ENCODE peak calls at places on chromosomes 11 and 22, in four cellular contexts. M is brain microvascular endothelial cell, K is hepatocyte, S is HAP-1. I is an unnamed sample.
A peak's percentile ranks its signal among the peaks of the same experiment; 100 is the strongest.

GRCh38 chr11:72561856-72562255 is 112.4 kb downstream of the PDE2A start:
- DNase-seq in M (no peak), K (no peak), S (no peak), I (no peak)

GRCh38 chr11:2537010-2537695 is 92.3 kb downstream of the KCNQ1 start:
- DNase-seq in M (no peak), K (no peak), S (no peak), I (no peak)

GRCh38 chr11:134749040-134749586 is 337.1 kb upstream of the B3GAT1 start:
- DNase-seq in M (no peak), K (no peak), S (no peak), I (no peak)

GRCh38 chr11:116148056-116148455 is 624.7 kb downstream of the BUD13 start:
- DNase-seq in M (no peak), K (no peak), S (no peak), I (peak; percentile 16)

GRCh38 chr11:68352591-68352990 is 40.2 kb downstream of the LRP5 start:
- DNase-seq in M (no peak), K (no peak), S (no peak), I (no peak)

GRCh38 chr11:3954448-3955298 is 99.2 kb downstream of the STIM1 start:
- DNase-seq in M (no peak), K (no peak), S (no peak), I (no peak)

GRCh38 chr22:44931077-44931540 is 78.7 kb downstream of the PHF21B start:
- DNase-seq in M (no peak), K (peak; percentile 19), S (no peak), I (no peak)

GRCh38 chr11:128610765-128611617 is 23.6 kb upstream of the ETS1 start:
- DNase-seq in M (no peak), K (no peak), S (no peak), I (no peak)

GRCh38 chr11:125481531-125481930 is 14.5 kb downstream of the FEZ1 start:
- DNase-seq in M (no peak), K (no peak), S (no peak), I (no peak)

GRCh38 chr11:90668502-90668901 is 445.7 kb upstream of the CHORDC1 start:
- DNase-seq in M (no peak), K (no peak), S (no peak), I (no peak)

GRCh38 chr11:65421204-65422103 is 1.1 kb upstream of the NEAT1 start:
- DNase-seq in M (peak; percentile 96), K (peak; percentile 95), S (peak; percentile 84), I (no peak)

GRCh38 chr11:4022669-4023068 is 71.9 kb upstream of the RRM1 start:
- DNase-seq in M (no peak), K (no peak), S (no peak), I (no peak)

GRCh38 chr22:44207173-44207980 is 26.7 kb downstream of the PARVG start:
- DNase-seq in M (no peak), K (no peak), S (no peak), I (no peak)

GRCh38 chr11:113818426-113818825 is 38.8 kb downstream of the CLDN25 start:
- DNase-seq in M (no peak), K (no peak), S (no peak), I (no peak)

GRCh38 chr11:67113231-67113721 is 5.8 kb upstream of the KDM2A start:
- DNase-seq in M (no peak), K (no peak), S (no peak), I (no peak)

GRCh38 chr22:25202290-25202921 is 2.7 kb downstream of the CRYBB3 start:
- DNase-seq in M (peak; percentile 49), K (peak; percentile 77), S (peak; percentile 78), I (peak; percentile 58)

GRCh38 chr11:125275905-125276634 is 111.5 kb downstream of the PKNOX2 start:
- DNase-seq in M (no peak), K (no peak), S (no peak), I (no peak)

GRCh38 chr22:25219948-25220442 is 556 bp downstream of the CRYBB2 start:
- DNase-seq in M (no peak), K (no peak), S (no peak), I (no peak)

GRCh38 chr22:19476023-19476422 is 3.0 kb downstream of the UFD1 start:
- DNase-seq in M (no peak), K (no peak), S (no peak), I (no peak)
- H3K36me3 ChIP-seq in M (peaks cover 43% of the 10 kb centered on the region), K (no peaks in the 10 kb centered on the region), S (peaks cover 49% of the 10 kb centered on the region), I (peaks cover 19% of the 10 kb centered on the region)

GRCh38 chr11:120025606-120026335 is 112.1 kb downstream of the TRIM29 start:
- DNase-seq in M (no peak), K (no peak), S (no peak), I (no peak)
- H3K4me3 ChIP-seq in M (no peak overlapping the region), K (no peak overlapping the region), S (no peak overlapping the region), I (no peak overlapping the region)

DNA sequence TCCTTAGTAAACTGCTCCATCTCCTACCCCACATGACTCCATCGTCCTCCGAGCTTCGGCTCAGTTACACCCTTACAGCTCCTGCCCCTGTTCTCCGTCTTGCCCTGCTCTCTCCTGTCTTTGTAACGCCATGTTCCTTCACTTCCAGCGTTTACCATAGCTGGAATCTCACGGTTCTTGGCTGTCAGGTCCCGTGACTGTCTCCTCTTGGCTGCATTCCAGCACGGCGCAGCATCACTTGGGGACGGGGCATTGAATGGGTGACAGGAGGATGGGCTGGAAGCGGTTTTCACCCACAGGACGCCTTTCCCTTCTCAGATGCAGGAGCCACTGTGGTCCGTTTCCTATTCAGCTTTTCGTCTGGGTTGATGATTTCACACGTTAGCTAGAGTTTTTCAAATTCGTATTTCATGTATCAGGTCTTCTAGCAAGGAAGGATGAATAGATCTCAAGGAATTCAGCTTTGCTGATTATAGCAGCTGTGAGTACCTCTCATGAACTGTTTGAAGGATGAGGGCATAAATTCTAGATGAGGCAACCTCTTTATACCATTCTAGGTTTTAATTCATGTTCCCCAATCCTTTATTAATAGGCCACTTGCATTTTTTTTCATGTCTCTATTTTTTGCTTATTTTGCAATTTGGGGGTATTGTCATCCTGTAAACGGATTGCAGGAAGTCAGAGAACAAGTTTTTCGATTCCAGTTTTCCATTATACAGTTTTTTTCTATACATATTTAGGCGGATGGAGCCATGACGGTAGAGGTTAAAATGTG is 29.1 kb downstream of the ZBED4 start:
- DNase-seq in M (peak; percentile 11), K (no peak), S (no peak), I (no peak)
- H3K36me3 ChIP-seq in M (peaks cover 28% of the 10 kb centered on the region), K (no peaks in the 10 kb centered on the region), S (peaks cover 34% of the 10 kb centered on the region), I (peaks cover 12% of the 10 kb centered on the region)

GRCh38 chr11:122910775-122911174 is 28.2 kb downstream of the JHY start:
- DNase-seq in M (peak; percentile 33), K (peak; percentile 29), S (no peak), I (no peak)
- H3K4me3 ChIP-seq in M (no peak overlapping the region), K (no peak overlapping the region), S (no peak overlapping the region), I (no peak overlapping the region)

GRCh38 chr22:38744981-38745380 is 10.8 kb downstream of the SUN2 start:
- DNase-seq in M (no peak), K (no peak), S (no peak), I (no peak)

GRCh38 chr22:38750104-38750503 is 5.7 kb downstream of the SUN2 start:
- DNase-seq in M (no peak), K (no peak), S (no peak), I (no peak)

GRCh38 chr22:38748487-38749136 is 7.2 kb downstream of the SUN2 start:
- DNase-seq in M (no peak), K (no peak), S (no peak), I (no peak)

GRCh38 chr22:38742176-38742942 is 13.4 kb downstream of the SUN2 start:
- DNase-seq in M (no peak), K (no peak), S (no peak), I (no peak)

DNA sequence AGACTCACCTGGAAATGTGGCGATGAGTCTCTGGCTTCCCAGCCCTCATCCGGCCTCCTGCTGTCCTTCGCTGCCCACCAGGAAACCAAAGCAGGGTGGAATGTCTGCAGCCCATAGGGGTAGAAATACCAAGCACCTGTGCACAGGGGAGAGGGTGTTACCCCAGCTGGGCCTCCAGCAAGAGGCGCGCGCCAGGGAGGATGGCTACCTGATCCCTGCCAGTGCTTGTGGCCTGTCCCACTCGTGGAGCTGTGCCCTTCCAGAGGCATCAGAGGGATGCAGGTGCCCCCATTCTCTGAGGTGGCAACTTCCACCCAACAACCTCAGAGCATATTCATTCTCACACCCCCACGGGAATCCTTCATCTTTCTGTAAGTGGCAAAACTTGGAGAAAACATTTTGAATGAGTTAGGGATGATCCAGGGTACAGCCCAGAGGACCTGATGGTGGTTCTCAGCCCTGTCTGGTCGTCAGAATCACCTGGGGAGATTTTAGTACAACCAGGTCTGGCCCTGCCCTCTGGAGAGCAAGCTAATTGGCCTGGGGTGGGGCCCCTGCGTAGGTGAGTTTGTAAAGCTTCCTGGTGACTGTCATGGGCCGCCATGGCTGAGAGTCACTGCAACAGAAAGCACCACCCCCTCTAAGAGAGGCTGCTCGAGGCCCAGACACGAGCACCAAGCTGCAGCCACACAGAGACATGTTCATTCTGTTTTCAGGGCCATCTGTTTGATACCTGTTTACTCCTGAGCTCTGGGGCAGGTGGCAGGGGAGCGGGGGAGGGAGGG is 9.9 kb downstream of the SUN2 start:
- DNase-seq in M (no peak), K (no peak), S (no peak), I (no peak)
- H3K36me3 ChIP-seq in M (peaks cover 56% of the 10 kb centered on the region), K (no peaks in the 10 kb centered on the region), S (peaks cover 81% of the 10 kb centered on the region), I (peaks cover 2% of the 10 kb centered on the region)

I was measured in iPS DF 6.9.